ENCODE peak calls at places on chromosome 22, in nine cellular contexts. E is HFFc6; J is dermis blood vessel endothelial cell; P is H54; M is amygdala; X is EL; W is HuH-7; N is stimulated activated CD4-positive, alpha-beta T cell treated with anti-CD3 and anti-CD28 coated beads, Interleukin-4, amount 100 ng/mL, for 4 hours; U is retinal pigment epithelial cell. B is an unnamed sample.

GRCh38 chr22:32501797-32502290 is 27.2 kb downstream of the FBXO7 start:
- DNase-seq in J (no peak), U (no peak), X (no peak), W (no peak), M (no peak), N (no peak), P (no peak), E (no peak), B (no peak)

GRCh38 chr22:23563111-23563510 is 17.0 kb downstream of the IGLL1 start:
- DNase-seq in P (no peak), W (no peak), X (no peak), N (no peak), M (no peak), E (no peak), U (no peak), J (no peak), B (no peak)

GRCh38 chr22:24128631-24129601 is 52.4 kb upstream of the SUSD2 start:
- DNase-seq in U (no peak), P (no peak), E (no peak), W (no peak), J (no peak), N (no peak), M (no peak), X (no peak), B (no peak)

GRCh38 chr22:24303007-24303406 is 32.4 kb downstream of the SPECC1L start:
- DNase-seq in W (no peak), N (no peak), M (no peak), U (no peak), E (no peak), J (peak; percentile 34), P (no peak), X (no peak), B (peak; percentile 16)

GRCh38 chr22:22001664-22002525 is 19.3 kb upstream of the TOP3B start:
- DNase-seq in P (no peak), M (no peak), E (no peak), X (no peak), J (no peak), U (no peak), N (no peak), W (no peak), B (no peak)

GRCh38 chr22:48397531-48398180 is 1430.0 kb downstream of the BRD1 start:
- DNase-seq in W (no peak), X (no peak), U (no peak), P (no peak), M (no peak), N (no peak), E (no peak), J (no peak), B (no peak)

GRCh38 chr22:29231971-29232959 is 26.6 kb downstream of the EMID1 start:
- DNase-seq in M (no peak), P (no peak), X (no peak), E (no peak), J (peak; percentile 54), U (no peak), N (no peak), W (no peak), B (no peak)

GRCh38 chr22:44172370-44173108 is 8.2 kb upstream of the PARVG start:
- DNase-seq in E (no peak), X (no peak), M (no peak), J (no peak), W (no peak), P (no peak), N (no peak), U (no peak), B (peak; percentile 35)

GRCh38 chr22:30228509-30229359 is 17.8 kb downstream of the LIF start:
- DNase-seq in U (no peak), J (no peak), N (no peak), E (peak; percentile 86), P (peak; percentile 49), M (no peak), W (no peak), X (peak; percentile 95), B (no peak)

GRCh38 chr22:46568102-46568809 is 30.8 kb upstream of the CELSR1 start:
- DNase-seq in E (no peak), P (no peak), U (no peak), J (no peak), M (no peak), N (no peak), W (no peak), X (no peak), B (no peak)

GRCh38 chr22:19959043-19959586 is 17.5 kb upstream of the TXNRD2 start:
- DNase-seq in U (no peak), M (no peak), W (peak; percentile 98), J (peak; percentile 77), N (no peak), X (no peak), P (no peak), E (no peak), B (no peak)

GRCh38 chr22:45565973-45566372 is 63.3 kb downstream of the FBLN1 start:
- DNase-seq in X (no peak), U (no peak), J (no peak), P (no peak), N (no peak), W (no peak), M (no peak), E (no peak), B (no peak)

GRCh38 chr22:22927196-22927887 is 39.7 kb downstream of the IGLL5 start:
- DNase-seq in J (no peak), W (no peak), U (no peak), E (peak; percentile 8), X (no peak), P (no peak), N (no peak), M (no peak), B (no peak)

GRCh38 chr22:37630839-37631435 is 8.5 kb upstream of the SH3BP1 start:
- DNase-seq in P (no peak), E (no peak), U (no peak), X (no peak), J (no peak), W (peak; percentile 69), M (no peak), N (no peak), B (no peak)

GRCh38 chr22:30221121-30221992 is 25.2 kb downstream of the LIF start:
- DNase-seq in M (no peak), X (no peak), N (peak; percentile 76), E (no peak), P (no peak), J (no peak), W (no peak), U (no peak), B (no peak)

GRCh38 chr22:24985824-24986214 is 33.3 kb downstream of the KIAA1671 start:
- DNase-seq in N (no peak), U (peak; percentile 74), J (peak; percentile 99), X (peak; percentile 12), P (no peak), E (peak; percentile 78), W (no peak), M (no peak), B (peak; percentile 82)

GRCh38 chr22:20295262-20296064 is 24.4 kb downstream of the DGCR6L start:
- DNase-seq in E (no peak), N (no peak), W (no peak), P (no peak), U (no peak), J (no peak), M (no peak), X (no peak), B (no peak)

GRCh38 chr22:37088108-37088605 is 21.4 kb downstream of the TMPRSS6 start:
- DNase-seq in X (peak; percentile 57), M (no peak), P (peak; percentile 26), U (no peak), N (no peak), W (no peak), J (no peak), E (peak; percentile 15), B (no peak)

GRCh38 chr22:29765905-29766631 is 739 bp downstream of the ZMAT5 start:
- DNase-seq in P (no peak), M (no peak), X (peak; percentile 15), W (peak; percentile 36), J (peak; percentile 17), U (no peak), N (peak; percentile 13), E (no peak), B (no peak)

GRCh38 chr22:27043246-27043645 is 385.9 kb downstream of the MIAT start:
- DNase-seq in U (no peak), E (no peak), P (no peak), J (no peak), M (no peak), N (no peak), W (no peak), X (no peak), B (no peak)

GRCh38 chr22:45136594-45136993 is 27.1 kb upstream of the NUP50 start:
- DNase-seq in P (no peak), U (no peak), N (no peak), E (no peak), W (no peak), J (no peak), X (no peak), M (no peak), B (no peak)

GRCh38 chr22:27748355-27749168 is 53.0 kb downstream of the MN1 start:
- DNase-seq in M (no peak), N (no peak), J (no peak), X (peak; percentile 41), W (no peak), P (no peak), U (peak; percentile 58), E (no peak), B (peak; percentile 34)

GRCh38 chr22:47307326-47307725 is 544.9 kb downstream of the TBC1D22A start:
- DNase-seq in W (no peak), X (peak; percentile 4), E (peak; percentile 45), U (no peak), M (no peak), J (no peak), N (no peak), P (no peak), B (peak; percentile 49)

GRCh38 chr22:40741116-40741515 is 61.8 kb downstream of the MCHR1 start:
- DNase-seq in W (no peak), J (no peak), U (no peak), N (no peak), E (no peak), P (no peak), X (no peak), M (no peak), B (no peak)

GRCh38 chr22:18147791-18148507 is 2.0 kb upstream of the USP18 start:
- DNase-seq in X (no peak), J (no peak), W (no peak), P (no peak), E (no peak), N (no peak), M (no peak), U (no peak), B (no peak)

GRCh38 chr22:38901111-38901641 is 29.2 kb upstream of the CBX6 start:
- DNase-seq in P (no peak), J (no peak), U (no peak), X (no peak), N (no peak), W (no peak), E (no peak), M (no peak), B (peak; percentile 30)

GRCh38 chr22:47811971-47812370 is 1049.5 kb downstream of the TBC1D22A start:
- DNase-seq in U (no peak), W (no peak), J (no peak), X (no peak), N (no peak), M (no peak), P (no peak), E (no peak), B (no peak)

GRCh38 chr22:19610518-19611253 is 86.5 kb upstream of the CLDN5 start:
- DNase-seq in M (no peak), X (no peak), P (no peak), U (no peak), W (no peak), N (no peak), E (no peak), J (no peak), B (no peak)

GRCh38 chr22:25153961-25154685 is 45.5 kb upstream of the CRYBB3 start:
- DNase-seq in W (peak; percentile 56), P (peak; percentile 26), E (peak; percentile 11), N (no peak), M (no peak), U (peak; percentile 42), J (peak; percentile 63), X (peak; percentile 6), B (peak; percentile 71)

GRCh38 chr22:32760396-32760795 is 41.1 kb upstream of the TIMP3 start:
- DNase-seq in W (no peak), N (no peak), U (no peak), P (no peak), X (no peak), E (no peak), J (no peak), M (no peak), B (no peak)

B was measured in myocyte.